ENCODE peak calls at places on chromosomes 12 and 14, in seven cellular contexts. One of them, this sample, is unnamed.
A peak's percentile ranks its signal among the peaks of the same experiment; 100 is the strongest.

GRCh38 chr12:72191761-72192160 is 80.4 kb upstream of the TRHDE start:
- DNase-seq in transverse colon: no peak
- DNase-seq in SK-N-SH: no peak
- DNase-seq in sigmoid colon: no peak
- DNase-seq in upper lobe of left lung: no peak
- DNase-seq in A549: no peak
- DNase-seq in GM12878: no peak
- DNase-seq in this sample: no peak

GRCh38 chr14:92577321-92577742 is 63.8 kb downstream of the RIN3 start:
- DNase-seq in SK-N-SH: no peak
- DNase-seq in transverse colon: no peak
- DNase-seq in upper lobe of left lung: no peak
- DNase-seq in A549: no peak
- DNase-seq in sigmoid colon: no peak
- DNase-seq in GM12878: peak; percentile 89
- DNase-seq in this sample: no peak

GRCh38 chr12:63206494-63206893 is 55.5 kb upstream of the AVPR1A start:
- DNase-seq in A549: no peak
- DNase-seq in transverse colon: no peak
- DNase-seq in sigmoid colon: no peak
- DNase-seq in upper lobe of left lung: no peak
- DNase-seq in SK-N-SH: no peak
- DNase-seq in GM12878: no peak
- DNase-seq in this sample: no peak

GRCh38 chr12:104689630-104690029 is 232.9 kb downstream of the CHST11 start:
- DNase-seq in transverse colon: no peak
- DNase-seq in GM12878: no peak
- DNase-seq in upper lobe of left lung: no peak
- DNase-seq in SK-N-SH: no peak
- DNase-seq in sigmoid colon: no peak
- DNase-seq in A549: no peak
- DNase-seq in this sample: no peak

GRCh38 chr14:104536942-104537612 is 42.5 kb upstream of the C14orf180 start:
- DNase-seq in upper lobe of left lung: no peak
- DNase-seq in transverse colon: no peak
- DNase-seq in A549: peak; percentile 58
- DNase-seq in sigmoid colon: peak; percentile 46
- DNase-seq in GM12878: no peak
- DNase-seq in SK-N-SH: no peak
- DNase-seq in this sample: no peak

GRCh38 chr12:49233842-49234526 is 30.9 kb upstream of the TUBA1C start:
- DNase-seq in sigmoid colon: peak; percentile 79
- DNase-seq in GM12878: peak; percentile 35
- DNase-seq in transverse colon: peak; percentile 37
- DNase-seq in upper lobe of left lung: peak; percentile 33
- DNase-seq in SK-N-SH: no peak
- DNase-seq in A549: no peak
- DNase-seq in this sample: peak; percentile 21

GRCh38 chr12:60832300-60832699 is 1236.5 kb downstream of the SLC16A7 start:
- DNase-seq in A549: no peak
- DNase-seq in upper lobe of left lung: no peak
- DNase-seq in SK-N-SH: no peak
- DNase-seq in transverse colon: no peak
- DNase-seq in sigmoid colon: no peak
- DNase-seq in GM12878: no peak
- DNase-seq in this sample: no peak

GRCh38 chr14:42548349-42548748 is 941.7 kb downstream of the LRFN5 start:
- DNase-seq in GM12878: no peak
- DNase-seq in transverse colon: no peak
- DNase-seq in A549: no peak
- DNase-seq in SK-N-SH: no peak
- DNase-seq in sigmoid colon: no peak
- DNase-seq in upper lobe of left lung: no peak
- DNase-seq in this sample: no peak

GRCh38 chr12:124303579-124304313 is 8.9 kb downstream of the RFLNA start:
- DNase-seq in sigmoid colon: no peak
- DNase-seq in SK-N-SH: no peak
- DNase-seq in transverse colon: no peak
- DNase-seq in upper lobe of left lung: peak; percentile 68
- DNase-seq in GM12878: no peak
- DNase-seq in A549: no peak
- DNase-seq in this sample: no peak

GRCh38 chr12:3705349-3705675 is 47.6 kb downstream of the CRACR2A start:
- DNase-seq in A549: no peak
- DNase-seq in sigmoid colon: no peak
- DNase-seq in transverse colon: no peak
- DNase-seq in SK-N-SH: no peak
- DNase-seq in upper lobe of left lung: no peak
- DNase-seq in GM12878: no peak
- DNase-seq in this sample: no peak
- TF ChIP-seq EP300 in A549: no peak
- TF ChIP-seq EP300 in sigmoid colon: no peak
- TF ChIP-seq EP300 in transverse colon: no peak
- TF ChIP-seq EP300 in SK-N-SH: no peak
- TF ChIP-seq EP300 in upper lobe of left lung: no peak
- TF ChIP-seq EP300 in GM12878: no peak
- TF ChIP-seq EP300 in this sample: no peak

DNA sequence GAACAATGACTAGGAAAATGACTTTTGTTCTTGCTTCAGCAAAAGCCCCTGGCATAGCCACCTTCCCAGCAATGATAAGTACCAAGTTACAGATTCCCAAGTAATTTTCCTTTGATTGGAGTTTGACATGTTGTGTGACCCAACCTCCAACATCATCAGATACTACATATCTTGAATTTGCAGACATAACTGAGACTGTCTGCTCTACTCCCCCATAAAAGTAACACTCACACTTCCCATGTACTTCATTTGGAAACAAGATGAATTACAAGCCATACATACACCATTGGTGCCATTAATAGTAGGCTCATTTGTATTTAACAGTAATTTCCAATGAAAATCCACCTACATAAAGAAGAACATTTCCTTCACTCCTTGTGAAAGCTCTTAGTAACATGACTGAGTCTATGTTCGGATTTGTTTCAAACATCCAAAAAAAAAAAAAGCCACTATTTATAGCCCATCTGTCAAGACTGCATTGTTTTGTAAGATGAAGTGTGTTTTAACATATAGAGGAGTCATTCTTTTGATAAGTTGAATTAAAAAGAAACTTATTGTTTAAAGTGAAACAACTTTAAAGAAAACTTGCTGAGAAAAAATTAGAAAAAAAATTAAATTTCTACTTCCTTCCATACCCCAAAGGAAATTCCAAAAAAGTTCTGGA is 12.0 kb upstream of the SLCO1A2 start:
- DNase-seq in GM12878: no peak
- DNase-seq in transverse colon: no peak
- DNase-seq in SK-N-SH: no peak
- DNase-seq in upper lobe of left lung: no peak
- DNase-seq in sigmoid colon: no peak
- DNase-seq in A549: no peak
- DNase-seq in this sample: no peak
- TF ChIP-seq EP300 in GM12878: no peak
- TF ChIP-seq EP300 in transverse colon: no peak
- TF ChIP-seq EP300 in SK-N-SH: no peak
- TF ChIP-seq EP300 in upper lobe of left lung: no peak
- TF ChIP-seq EP300 in sigmoid colon: no peak
- TF ChIP-seq EP300 in A549: no peak
- TF ChIP-seq EP300 in this sample: no peak

GRCh38 chr14:72864712-72865365 is 29.1 kb downstream of the DPF3 start:
- DNase-seq in transverse colon: no peak
- DNase-seq in sigmoid colon: no peak
- DNase-seq in upper lobe of left lung: no peak
- DNase-seq in SK-N-SH: no peak
- DNase-seq in A549: no peak
- DNase-seq in GM12878: no peak
- DNase-seq in this sample: no peak

GRCh38 chr14:72868500-72868899 is 25.4 kb downstream of the DPF3 start:
- DNase-seq in SK-N-SH: no peak
- DNase-seq in A549: no peak
- DNase-seq in sigmoid colon: no peak
- DNase-seq in GM12878: no peak
- DNase-seq in upper lobe of left lung: no peak
- DNase-seq in transverse colon: no peak
- DNase-seq in this sample: no peak

GRCh38 chr14:72869407-72870329 is 24.2 kb downstream of the DPF3 start:
- DNase-seq in sigmoid colon: no peak
- DNase-seq in GM12878: no peak
- DNase-seq in upper lobe of left lung: no peak
- DNase-seq in SK-N-SH: no peak
- DNase-seq in A549: no peak
- DNase-seq in transverse colon: no peak
- DNase-seq in this sample: no peak
- TF ChIP-seq EP300 in sigmoid colon: no peak
- TF ChIP-seq EP300 in GM12878: no peak
- TF ChIP-seq EP300 in upper lobe of left lung: no peak
- TF ChIP-seq EP300 in SK-N-SH: no peak
- TF ChIP-seq EP300 in A549: no peak
- TF ChIP-seq EP300 in transverse colon: no peak
- TF ChIP-seq EP300 in this sample: no peak

GRCh38 chr12:56437430-56438176 is 11.6 kb downstream of the TIMELESS start:
- DNase-seq in sigmoid colon: no peak
- DNase-seq in SK-N-SH: no peak
- DNase-seq in GM12878: no peak
- DNase-seq in transverse colon: no peak
- DNase-seq in A549: no peak
- DNase-seq in upper lobe of left lung: no peak
- DNase-seq in this sample: no peak
- TF ChIP-seq EP300 in sigmoid colon: no peak
- TF ChIP-seq EP300 in SK-N-SH: no peak
- TF ChIP-seq EP300 in GM12878: no peak
- TF ChIP-seq EP300 in transverse colon: no peak
- TF ChIP-seq EP300 in A549: no peak
- TF ChIP-seq EP300 in upper lobe of left lung: no peak
- TF ChIP-seq EP300 in this sample: no peak

This sample was measured in tibial nerve.